ENCODE peak calls at places on chromosomes 16 and 17, in four cellular contexts. M is ovary, Z is endodermal cell, V is fibroblast of lung. C is an unnamed sample.
A peak's percentile ranks its signal among the peaks of the same experiment; 100 is the strongest.

GRCh38 chr17:49694847-49695697 is 12.7 kb downstream of the SLC35B1 start:
- DNase-seq in Z (peak; percentile 92), M (peak; percentile 72), V (peak; percentile 29), C (no peak)

GRCh38 chr17:65558683-65559311 is 2.7 kb downstream of the AXIN2 start:
- DNase-seq in V (no peak), M (no peak), Z (peak; percentile 82), C (no peak)

GRCh38 chr16:1845985-1846384 is 19.0 kb downstream of the FAHD1 start:
- DNase-seq in V (no peak), M (no peak), Z (no peak), C (no peak)

GRCh38 chr16:49023095-49023494 is 258.5 kb downstream of the CBLN1 start:
- DNase-seq in Z (no peak), M (peak; percentile 79), V (peak; percentile 53), C (no peak)

GRCh38 chr17:1264196-1264595 is 6.0 kb upstream of the BHLHA9 start:
- DNase-seq in M (no peak), Z (peak; percentile 63), V (no peak), C (no peak)

GRCh38 chr16:55273959-55274358 is 50.0 kb upstream of the IRX6 start:
- DNase-seq in Z (no peak), M (no peak), V (no peak), C (no peak)

GRCh38 chr16:59320657-59321056 is 586.5 kb upstream of the GOT2 start:
- DNase-seq in Z (no peak), M (no peak), V (no peak), C (no peak)

GRCh38 chr16:66344533-66345145 is 21.9 kb upstream of the CDH5 start:
- DNase-seq in Z (peak; percentile 71), M (no peak), V (peak; percentile 64), C (no peak)

GRCh38 chr16:7313170-7313569 is 19.5 kb upstream of the RBFOX1 start:
- DNase-seq in V (no peak), M (no peak), Z (peak; percentile 73), C (no peak)

GRCh38 chr17:8290043-8290442 is 1.6 kb downstream of the RANGRF start:
- DNase-seq in V (no peak), Z (no peak), M (no peak), C (no peak)

GRCh38 chr16:20084624-20085226 is 11.0 kb upstream of the GPR139 start:
- DNase-seq in Z (no peak), V (no peak), M (no peak), C (no peak)

GRCh38 chr16:13146829-13147228 is 245.4 kb downstream of the SHISA9 start:
- DNase-seq in V (no peak), M (no peak), Z (no peak), C (no peak)
- H3K27ac ChIP-seq in V (no peak overlapping the region), M (no peak overlapping the region), Z (no peak overlapping the region), C (no peak overlapping the region)

DNA sequence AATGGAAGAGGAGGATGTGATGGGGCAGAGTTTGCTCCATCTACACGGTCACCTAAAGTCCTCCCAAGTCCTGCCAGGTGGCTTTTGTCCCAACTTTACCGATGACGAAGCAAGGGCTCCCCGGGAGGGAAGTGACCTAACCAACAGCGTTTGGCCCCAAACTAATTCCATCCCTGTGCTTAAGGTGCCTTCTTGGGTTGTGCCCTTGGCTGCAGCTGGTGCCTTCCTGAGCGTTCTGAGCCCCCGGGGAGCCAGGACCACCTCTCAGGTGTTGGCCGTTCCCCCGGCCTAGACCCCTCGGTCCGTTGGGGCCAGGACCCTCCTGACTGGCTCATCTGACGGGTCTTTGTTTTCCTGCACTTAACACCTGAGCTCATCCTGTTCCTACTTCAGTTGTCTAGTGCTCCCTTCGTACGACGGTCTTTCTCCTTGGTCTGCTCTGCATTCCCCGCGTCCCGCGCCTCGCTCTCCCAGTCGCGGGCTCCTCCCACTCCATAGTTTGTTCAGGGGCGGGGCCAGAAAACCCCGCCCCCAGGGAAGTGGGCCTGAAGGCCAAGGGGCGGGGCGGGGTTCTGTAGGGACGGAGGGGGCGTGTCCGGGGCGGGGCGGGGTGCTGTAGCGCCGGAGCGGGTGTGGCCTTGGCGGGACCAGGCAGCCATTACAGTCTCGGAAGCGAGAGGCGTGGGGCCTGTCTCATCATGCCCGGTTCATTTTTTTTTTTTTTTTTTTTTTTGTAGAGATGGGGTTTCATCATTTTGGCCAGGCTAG is 822 bp upstream of the ZSCAN10 start:
- DNase-seq in Z (peak; percentile 99), M (peak; percentile 80), V (peak; percentile 80), C (peak; percentile 95)
- H3K27ac ChIP-seq in Z (no peak overlapping the region), M (no peak overlapping the region), V (no peak overlapping the region), C (no peak overlapping the region)

GRCh38 chr17:81574643-81574956 is 22.4 kb upstream of the FAAP100 start:
- DNase-seq in V (no peak), Z (no peak), M (no peak), C (no peak)
- H3K27ac ChIP-seq in V (no peak overlapping the region), Z (no peak overlapping the region), M (no peak overlapping the region), C (no peak overlapping the region)

GRCh38 chr16:70526403-70526802 is 2.8 kb downstream of the SF3B3 start:
- DNase-seq in Z (no peak), M (no peak), V (peak; percentile 37), C (no peak)

GRCh38 chr16:70523621-70524405 is at the start of gene SF3B3:
- DNase-seq in Z (peak; percentile 82), M (peak; percentile 78), V (no peak), C (peak; percentile 80)

GRCh38 chr16:70520612-70521297 is 2.6 kb downstream of the COG4 start:
- DNase-seq in V (peak; percentile 28), Z (no peak), M (no peak), C (no peak)

GRCh38 chr16:70522216-70523000 is 946 bp downstream of the COG4 start:
- DNase-seq in Z (no peak), V (no peak), M (no peak), C (no peak)

DNA sequence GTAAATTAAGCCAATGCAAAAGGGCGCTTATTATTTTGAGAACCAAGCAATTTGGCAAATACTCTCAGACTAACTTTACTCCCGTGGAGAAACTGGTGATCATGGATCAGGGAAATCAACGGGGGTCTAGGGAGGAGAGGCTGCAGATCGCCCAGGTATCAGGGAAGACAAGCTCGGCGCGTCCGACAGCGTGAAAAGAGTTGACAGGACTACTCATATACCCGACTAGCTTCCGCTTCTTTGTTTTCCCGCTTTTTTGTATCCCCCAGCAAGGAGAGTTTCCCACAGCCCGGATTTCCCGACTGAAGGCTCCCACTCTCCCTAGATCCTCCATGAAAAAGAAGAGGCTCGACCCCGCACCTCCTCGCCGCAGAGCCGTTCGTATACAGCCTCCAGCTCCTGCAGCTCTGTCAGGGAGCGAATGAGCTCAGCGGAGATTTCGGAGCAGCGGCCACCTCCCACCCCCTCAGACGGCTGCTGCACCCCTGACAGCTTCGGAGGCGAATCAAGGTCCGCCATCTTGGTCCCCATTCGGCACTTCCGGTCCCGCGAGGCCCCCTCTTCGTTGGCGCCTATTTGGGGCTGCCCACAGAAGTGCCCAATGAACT is at the start of gene COG4:
- DNase-seq in M (peak; percentile 89), Z (peak; percentile 94), V (peak; percentile 87), C (peak; percentile 95)
- H3K27ac ChIP-seq in M (peak within 1 kb of the TSS; percentile 77), Z (peak within 1 kb of the TSS; percentile 95), V (peak within 1 kb of the TSS; percentile 92), C (peak within 1 kb of the TSS; percentile 91)

GRCh38 chr16:11295672-11296071 is 14.5 kb upstream of the PRM1 start:
- DNase-seq in M (no peak), Z (no peak), V (no peak), C (no peak)

GRCh38 chr16:11298143-11298900 is 17.2 kb upstream of the PRM1 start:
- DNase-seq in M (no peak), V (no peak), Z (no peak), C (no peak)

GRCh38 chr16:11296351-11296705 is 15.2 kb upstream of the PRM1 start:
- DNase-seq in M (no peak), V (no peak), Z (no peak), C (no peak)

GRCh38 chr16:11296706-11297491 is 15.8 kb upstream of the PRM1 start:
- DNase-seq in Z (no peak), M (no peak), V (peak; percentile 50), C (no peak)

DNA sequence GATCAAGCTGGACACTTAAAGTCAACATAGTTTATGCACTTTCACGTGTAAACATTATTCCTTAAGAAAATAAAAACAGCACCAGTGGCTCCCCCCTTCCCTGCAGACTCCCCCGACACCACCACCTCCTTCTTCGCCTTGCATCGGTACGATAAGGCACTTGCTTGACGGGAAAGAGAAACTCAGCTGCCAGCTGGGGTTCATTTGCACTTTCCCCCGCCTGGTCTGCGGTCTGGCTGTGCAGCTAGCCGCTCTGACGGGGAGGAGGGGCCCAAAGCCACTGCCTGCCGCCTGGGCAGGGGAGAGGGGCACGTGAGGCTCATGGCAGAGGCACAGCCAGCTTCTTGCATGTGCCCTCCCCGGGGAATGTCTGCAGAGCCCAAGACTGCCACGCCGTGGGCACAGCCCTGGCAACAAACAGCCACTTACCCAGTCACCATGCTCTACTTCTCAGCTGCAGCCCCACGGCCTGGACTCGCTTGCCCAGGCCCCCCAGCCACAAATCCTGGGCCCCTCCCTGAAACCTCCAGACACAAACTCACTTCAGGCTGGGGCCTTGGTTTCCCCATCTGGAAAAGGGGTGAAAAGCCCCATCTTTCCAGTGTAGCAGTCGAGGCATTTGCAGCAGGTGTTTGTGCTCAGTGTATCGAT is 16.5 kb upstream of the PRM1 start:
- DNase-seq in Z (peak; percentile 82), V (peak; percentile 82), M (peak; percentile 73), C (peak; percentile 94)
- H3K27ac ChIP-seq in Z (no peak overlapping the region), V (no peak overlapping the region), M (no peak overlapping the region), C (peak overlapping the region; percentile 36)

DNA sequence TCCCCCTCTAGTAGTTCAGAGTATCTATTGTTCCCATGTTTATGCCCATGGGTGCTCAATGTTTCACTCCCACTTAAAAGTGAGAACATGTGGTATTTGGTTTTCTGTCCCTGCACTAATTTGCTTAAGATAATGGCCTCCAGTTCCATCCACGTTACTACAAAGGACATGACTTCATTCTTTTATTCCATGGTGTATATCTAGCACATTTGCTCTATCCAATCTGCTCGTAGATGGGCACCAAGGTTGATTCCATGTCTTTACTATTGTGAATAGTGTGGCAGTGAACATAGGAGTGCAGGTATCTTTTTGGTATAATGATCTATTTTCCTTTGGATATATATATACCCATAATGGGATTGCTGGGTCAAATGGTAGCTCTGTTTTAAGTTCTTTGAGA is 169.2 kb upstream of the TBX2 start:
- DNase-seq in V (no peak), M (no peak), Z (no peak), C (no peak)
- H3K27ac ChIP-seq in V (no peak overlapping the region), M (no peak overlapping the region), Z (no peak overlapping the region), C (no peak overlapping the region)

DNA sequence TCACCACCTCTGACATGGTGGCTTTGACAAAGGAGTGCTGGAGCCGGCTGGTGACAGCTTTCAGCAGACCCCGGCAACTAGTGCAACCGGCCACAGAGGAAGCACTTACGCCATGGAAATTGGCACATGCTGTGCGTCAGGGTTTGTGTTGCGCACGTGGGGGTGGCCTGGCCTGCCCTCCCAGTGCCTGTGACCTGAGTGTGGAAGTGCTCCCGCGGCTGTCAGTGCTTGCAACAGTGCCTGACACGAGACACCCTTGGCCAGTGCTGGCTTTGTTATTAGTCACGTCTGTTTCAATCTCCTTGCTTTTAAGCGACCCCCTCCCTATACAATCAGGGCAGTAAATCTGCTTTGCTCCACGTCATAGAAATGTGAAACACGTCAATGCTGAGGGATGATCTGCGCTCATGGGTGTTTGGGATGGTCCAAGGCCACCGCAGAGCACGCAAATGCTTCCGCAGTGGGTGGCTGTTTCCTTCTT is 64.2 kb downstream of the PGS1 start:
- DNase-seq in Z (peak; percentile 43), M (no peak), V (peak; percentile 91), C (peak; percentile 89)
- H3K27ac ChIP-seq in Z (no peak overlapping the region), M (no peak overlapping the region), V (no peak overlapping the region), C (no peak overlapping the region)

C was measured in kidney.